ENCODE peak calls at places on chromosomes 2 and 18, in four cellular contexts. Y, P, M and F are unnamed samples.

GRCh38 chr2:174603280-174603679 is 5.7 kb upstream of the WIPF1 start:
- DNase-seq in Y (peak; percentile 76), M (peak; percentile 41), P (peak; percentile 51), F (peak; percentile 58)

GRCh38 chr2:207801259-207801658 is 31.6 kb upstream of the FZD5 start:
- DNase-seq in M (no peak), Y (no peak), P (no peak), F (no peak)

GRCh38 chr2:105561401-105561800 is 162.6 kb upstream of the FHL2 start:
- DNase-seq in M (no peak), P (no peak), Y (no peak), F (no peak)

GRCh38 chr2:241268716-241269445 is 46.6 kb downstream of the HDLBP start:
- DNase-seq in P (no peak), M (no peak), Y (peak; percentile 76), F (no peak)

GRCh38 chr2:43254331-43254730 is 27.9 kb upstream of the ZFP36L2 start:
- DNase-seq in M (no peak), P (no peak), Y (no peak), F (no peak)

GRCh38 chr18:23828426-23828825 is 139.2 kb downstream of the LAMA3 start:
- DNase-seq in Y (peak; percentile 84), M (no peak), P (peak; percentile 35), F (peak; percentile 84)

GRCh38 chr2:236943841-236944513 is 141.7 kb upstream of the COPS8 start:
- DNase-seq in Y (no peak), P (no peak), M (no peak), F (no peak)

GRCh38 chr2:180690611-180691010 is 289.8 kb upstream of the UBE2E3 start:
- DNase-seq in P (no peak), M (no peak), Y (peak; percentile 80), F (peak; percentile 7)

GRCh38 chr2:234411793-234412192 is 85.1 kb downstream of the ARL4C start:
- DNase-seq in M (no peak), P (no peak), Y (no peak), F (no peak)

GRCh38 chr2:201406077-201406662 is 45.1 kb downstream of the TRAK2 start:
- DNase-seq in Y (peak; percentile 69), M (no peak), P (no peak), F (peak; percentile 80)

GRCh38 chr2:211879323-211879722 is 659.3 kb downstream of the ERBB4 start:
- DNase-seq in M (no peak), P (no peak), Y (peak; percentile 31), F (no peak)

GRCh38 chr18:44901283-44901682 is 220.6 kb downstream of the SETBP1 start:
- DNase-seq in M (no peak), Y (no peak), P (no peak), F (no peak)

GRCh38 chr2:7031424-7032245 is 114.4 kb downstream of the RNF144A start:
- DNase-seq in P (no peak), M (peak; percentile 93), Y (peak; percentile 55), F (peak; percentile 18)

GRCh38 chr2:64987963-64988419 is 1.2 kb upstream of the SLC1A4 start:
- DNase-seq in P (no peak), M (no peak), Y (peak; percentile 80), F (no peak)

GRCh38 chr2:20603791-20604190 is 47.1 kb downstream of the HS1BP3 start:
- DNase-seq in P (no peak), M (no peak), Y (no peak), F (no peak)

GRCh38 chr18:62030091-62030985 is 137.5 kb upstream of the RNF152 start:
- DNase-seq in P (no peak), Y (no peak), M (no peak), F (peak; percentile 12)

GRCh38 chr2:213980883-213981282 is 430.0 kb upstream of the VWC2L start:
- DNase-seq in P (no peak), Y (peak; percentile 16), M (no peak), F (no peak)

GRCh38 chr2:149902104-149902503 is 314.5 kb upstream of the MMADHC start:
- DNase-seq in M (no peak), P (no peak), Y (no peak), F (no peak)

GRCh38 chr2:218400930-218401833 is 1.5 kb downstream of the CTDSP1 start:
- DNase-seq in Y (no peak), M (no peak), P (no peak), F (no peak)

GRCh38 chr18:35502062-35502461 is 4.3 kb upstream of the INO80C start:
- DNase-seq in M (no peak), Y (peak; percentile 92), P (no peak), F (no peak)